ENCODE peak calls at places on chromosomes 1 and 21, in five cellular contexts. T is progenitor cell of endocrine pancreas, W is SJSA1, G is choroid plexus epithelial cell, I is dorsolateral prefrontal cortex. L is an unnamed sample.

GRCh38 chr21:41932576-41933258 is 21.1 kb downstream of the C2CD2 start:
- DNase-seq in I (no peak), T (no peak), G (peak; percentile 53), W (peak; percentile 76), L (no peak)

GRCh38 chr1:208731976-208732821 is 488.0 kb upstream of the PLXNA2 start:
- DNase-seq in W (no peak), I (no peak), G (no peak), T (no peak), L (no peak)

GRCh38 chr1:5619469-5619868 is 372.8 kb downstream of the NPHP4 start:
- DNase-seq in T (no peak), W (no peak), G (no peak), I (no peak), L (no peak)

GRCh38 chr1:158274797-158275196 is 14.9 kb upstream of the CD1C start:
- DNase-seq in G (no peak), I (no peak), W (no peak), T (no peak), L (no peak)

GRCh38 chr1:110130113-110130591 is 17.9 kb downstream of the UBL4B start:
- DNase-seq in I (peak; percentile 73), W (no peak), G (peak; percentile 31), T (no peak), L (no peak)

GRCh38 chr1:42801832-42802483 is 15.0 kb upstream of the ERMAP start:
- DNase-seq in W (no peak), I (no peak), G (no peak), T (no peak), L (peak; percentile 10)

GRCh38 chr1:212583643-212584042 is 24.9 kb upstream of the ATF3 start:
- DNase-seq in G (no peak), W (no peak), I (no peak), T (no peak), L (no peak)

GRCh38 chr1:231986631-231987291 is 360.2 kb downstream of the DISC1 start:
- DNase-seq in W (no peak), I (no peak), T (no peak), G (peak; percentile 76), L (peak; percentile 76)

GRCh38 chr1:59128784-59129227 is 168.1 kb upstream of the FGGY start:
- DNase-seq in I (no peak), W (peak; percentile 73), G (peak; percentile 43), T (no peak), L (peak; percentile 77)

GRCh38 chr1:10508511-10508951 is 33.8 kb downstream of the PEX14 start:
- DNase-seq in T (no peak), G (peak; percentile 24), I (no peak), W (peak; percentile 50), L (no peak)

GRCh38 chr1:2823921-2824660 is 22.6 kb upstream of the TTC34 start:
- DNase-seq in G (no peak), W (no peak), I (no peak), T (no peak), L (no peak)

L was measured in cardiac fibroblast.